ENCODE peak calls at places on chromosome 6, in four cellular contexts. U is substantia nigra, J is foreskin fibroblast, T is astrocyte of the spinal cord. I is an unnamed sample.

GRCh38 chr6:17473554-17473953 is 80.2 kb downstream of the CAP2 start:
- DNase-seq in J (no peak), T (no peak), U (no peak), I (no peak)

GRCh38 chr6:130890531-130890950 is 63.3 kb downstream of the SMLR1 start:
- DNase-seq in U (no peak), T (peak; percentile 64), J (peak; percentile 41), I (no peak)

GRCh38 chr6:129312865-129313264 is 397.1 kb downstream of the ARHGAP18 start:
- DNase-seq in T (peak; percentile 75), J (peak; percentile 80), U (no peak), I (peak; percentile 84)

GRCh38 chr6:115618311-115618710 is 442.4 kb downstream of the FRK start:
- DNase-seq in J (no peak), T (peak; percentile 28), U (no peak), I (no peak)

GRCh38 chr6:138540468-138540867 is 41.2 kb upstream of the NHSL1 start:
- DNase-seq in J (peak; percentile 66), U (no peak), T (peak; percentile 88), I (peak; percentile 81)

GRCh38 chr6:33343953-33344611 is 26.5 kb upstream of the ZBTB22 start:
- DNase-seq in T (no peak), U (no peak), J (no peak), I (no peak)

GRCh38 chr6:158697798-158698197 is 47.9 kb downstream of the SYTL3 start:
- DNase-seq in J (no peak), T (peak; percentile 26), U (no peak), I (no peak)

GRCh38 chr6:170152989-170153388 is 137.9 kb downstream of the DLL1 start:
- DNase-seq in U (no peak), T (peak; percentile 54), J (no peak), I (peak; percentile 92)

GRCh38 chr6:88013554-88013953 is 34.1 kb upstream of the SPACA1 start:
- DNase-seq in T (no peak), J (no peak), U (no peak), I (no peak)

GRCh38 chr6:87078983-87079616 is 15.8 kb downstream of the CGA start:
- DNase-seq in U (peak; percentile 74), J (peak; percentile 29), T (peak; percentile 61), I (peak; percentile 64)

GRCh38 chr6:89797317-89797716 is 22.3 kb downstream of the MDN1 start:
- DNase-seq in U (no peak), J (no peak), T (peak; percentile 95), I (peak; percentile 96)

GRCh38 chr6:170415318-170415717 is 108.8 kb downstream of the FAM120B start:
- DNase-seq in T (no peak), U (no peak), J (no peak), I (no peak)